ENCODE peak calls at places on chromosomes 3 and 15, in six cellular contexts. Y is fibroblast of the aortic adventitia; M is neural crest cell; O is CD8-positive, alpha-beta T cell; V is psoas muscle; Q is mucosa of descending colon. S is an unnamed sample.

GRCh38 chr3:128197855-128198254 is 44.6 kb downstream of the EEFSEC start:
- DNase-seq in Y (no peak), M (no peak), O (no peak), V (no peak), Q (no peak), S (no peak)

GRCh38 chr3:160801386-160802118 is 45.5 kb downstream of the PPM1L start:
- DNase-seq in Y (peak), M (no peak), O (no peak), V (peak), Q (no peak), S (no peak)

GRCh38 chr15:65981837-65982696 is 112.8 kb downstream of the RAB11A start:
- DNase-seq in Y (no peak), M (peak), O (peak), V (no peak), Q (peak), S (peak)

GRCh38 chr3:30751610-30752299 is 142.7 kb downstream of the GADL1 start:
- DNase-seq in Y (peak), M (peak), O (peak), V (peak), Q (no peak), S (peak)

GRCh38 chr3:169847896-169848295 is 21.8 kb downstream of the LRRC31 start:
- DNase-seq in Y (no peak), M (no peak), O (no peak), V (no peak), Q (peak), S (no peak)

GRCh38 chr15:39682366-39682765 is 100.3 kb downstream of the FSIP1 start:
- DNase-seq in Y (no peak), M (no peak), O (no peak), V (no peak), Q (no peak), S (no peak)

GRCh38 chr3:150581174-150581573 is 21.9 kb upstream of the SELENOT start:
- DNase-seq in Y (no peak), M (no peak), O (no peak), V (no peak), Q (no peak), S (no peak)

GRCh38 chr15:60682615-60683014 is 203.7 kb upstream of the ICE2 start:
- DNase-seq in Y (peak), M (no peak), O (no peak), V (peak), Q (no peak), S (no peak)

GRCh38 chr3:38031022-38031994 is 1.9 kb upstream of the PLCD1 start:
- DNase-seq in Y (peak), M (no peak), O (peak), V (peak), Q (peak), S (no peak)

GRCh38 chr3:65168547-65168946 is 480.7 kb upstream of the ADAMTS9 start:
- DNase-seq in Y (no peak), M (no peak), O (no peak), V (no peak), Q (no peak), S (no peak)

GRCh38 chr15:92653836-92654524 is 1.6 kb downstream of the FAM174B start:
- DNase-seq in Y (no peak), M (no peak), O (no peak), V (no peak), Q (no peak), S (no peak)

GRCh38 chr15:42158941-42159340 is 2.5 kb upstream of the PLA2G4F start:
- DNase-seq in Y (no peak), M (no peak), O (no peak), V (no peak), Q (no peak), S (no peak)

GRCh38 chr15:80780416-80781221 is 1.4 kb downstream of the CEMIP start:
- DNase-seq in Y (peak), M (peak), O (no peak), V (peak), Q (peak), S (no peak)

GRCh38 chr3:127459205-127459604 is 131.3 kb downstream of the TPRA1 start:
- DNase-seq in Y (no peak), M (no peak), O (no peak), V (peak), Q (no peak), S (no peak)

GRCh38 chr3:126294211-126294801 is 62.9 kb downstream of the KLF15 start:
- DNase-seq in Y (no peak), M (no peak), O (no peak), V (no peak), Q (no peak), S (no peak)

GRCh38 chr15:25707656-25708365 is 155.3 kb downstream of the ATP10A start:
- DNase-seq in Y (no peak), M (no peak), O (no peak), V (no peak), Q (no peak), S (no peak)

GRCh38 chr3:142597898-142598297 is 1.7 kb downstream of the PLS1 start:
- DNase-seq in Y (no peak), M (no peak), O (no peak), V (no peak), Q (no peak), S (no peak)

GRCh38 chr3:188916934-188917391 is 254.8 kb upstream of the TPRG1 start:
- DNase-seq in Y (peak), M (no peak), O (no peak), V (no peak), Q (no peak), S (no peak)

GRCh38 chr3:149657796-149658443 is at the start of gene WWTR1:
- DNase-seq in Y (peak), M (peak), O (no peak), V (peak), Q (peak), S (peak)

GRCh38 chr3:41866298-41866697 is 95.6 kb downstream of the ULK4 start:
- DNase-seq in Y (no peak), M (no peak), O (no peak), V (no peak), Q (no peak), S (no peak)

GRCh38 chr3:41867533-41867932 is 94.4 kb downstream of the ULK4 start:
- DNase-seq in Y (no peak), M (no peak), O (no peak), V (no peak), Q (no peak), S (no peak)

GRCh38 chr3:41863024-41863423 is 98.9 kb downstream of the ULK4 start:
- DNase-seq in Y (no peak), M (no peak), O (no peak), V (no peak), Q (no peak), S (no peak)
- TF ChIP-seq CTCF in Y (peak), M (no peak), O (no peak), V (no peak), Q (no peak), S (no peak)

GRCh38 chr3:55751730-55752129 is 264.6 kb upstream of the WNT5A start:
- DNase-seq in Y (no peak), M (no peak), O (no peak), V (no peak), Q (no peak), S (no peak)

GRCh38 chr3:55742027-55742710 is 255.1 kb upstream of the WNT5A start:
- DNase-seq in Y (no peak), M (no peak), O (no peak), V (no peak), Q (no peak), S (no peak)

GRCh38 chr3:55750525-55750924 is 263.4 kb upstream of the WNT5A start:
- DNase-seq in Y (no peak), M (no peak), O (no peak), V (no peak), Q (no peak), S (no peak)

GRCh38 chr3:55749036-55749435 is 261.9 kb upstream of the WNT5A start:
- DNase-seq in Y (no peak), M (no peak), O (no peak), V (no peak), Q (no peak), S (no peak)

GRCh38 chr3:55746808-55747413 is 259.8 kb upstream of the WNT5A start:
- DNase-seq in Y (peak), M (no peak), O (no peak), V (no peak), Q (no peak), S (no peak)
- TF ChIP-seq CTCF in Y (peak), M (peak), O (no peak), V (peak), Q (no peak), S (no peak)

DNA sequence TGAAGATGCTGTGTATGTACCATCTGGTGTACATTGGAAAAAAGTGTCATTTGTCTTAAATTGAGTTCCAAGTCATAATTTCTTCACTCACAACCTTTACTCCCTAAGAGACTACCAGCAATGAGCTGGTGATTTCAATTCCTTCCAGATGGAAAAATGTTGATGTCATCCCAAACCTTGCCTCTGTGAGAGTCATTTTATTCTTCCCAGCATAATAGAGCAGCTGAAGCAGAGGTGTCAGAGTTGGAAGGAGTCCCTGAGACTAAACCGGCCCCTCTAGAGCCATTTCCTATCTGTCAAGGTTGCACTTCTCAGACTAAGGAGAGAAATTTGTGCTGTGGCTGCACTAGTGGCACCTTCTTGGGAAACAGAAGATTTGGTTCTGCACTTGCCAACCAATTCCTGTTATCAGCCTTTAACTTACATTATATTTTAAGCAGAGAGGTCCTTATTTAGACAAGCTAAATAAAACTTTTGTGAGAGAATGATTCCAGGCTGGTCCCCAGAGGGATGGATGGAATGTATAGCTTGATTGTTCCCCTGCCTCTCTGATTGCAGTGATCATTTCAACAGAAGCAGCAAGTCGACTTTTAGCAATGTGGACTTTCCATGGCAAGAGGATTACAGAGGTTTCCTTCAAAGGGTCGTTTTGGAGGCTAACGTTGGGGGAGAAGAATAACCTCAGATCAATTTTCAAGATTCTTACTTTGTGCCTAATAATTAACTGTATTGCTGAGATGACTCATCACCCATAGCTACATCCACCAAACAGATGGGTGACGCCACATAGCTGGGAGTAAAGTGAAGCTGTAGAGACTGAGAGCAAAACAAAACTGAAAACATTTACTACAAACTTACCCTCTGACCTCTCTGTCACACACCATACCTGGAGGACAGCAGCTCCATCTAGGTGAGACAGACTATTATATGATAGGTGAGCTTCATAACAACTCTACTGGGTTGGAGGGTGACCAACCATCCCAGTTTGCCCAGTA is 79.7 kb downstream of the GTPBP8 start:
- DNase-seq in Y (peak), M (no peak), O (no peak), V (no peak), Q (no peak), S (no peak)
- TF ChIP-seq CTCF in Y (no peak), M (no peak), O (no peak), V (no peak), Q (no peak), S (no peak)

GRCh38 chr3:42529463-42529862 is 27.0 kb downstream of the VIPR1 start:
- DNase-seq in Y (no peak), M (no peak), O (no peak), V (no peak), Q (no peak), S (no peak)

GRCh38 chr3:42527368-42527917 is 25.0 kb downstream of the VIPR1 start:
- DNase-seq in Y (no peak), M (no peak), O (no peak), V (no peak), Q (no peak), S (no peak)

GRCh38 chr3:42525212-42525611 is 22.8 kb downstream of the VIPR1 start:
- DNase-seq in Y (no peak), M (no peak), O (no peak), V (no peak), Q (no peak), S (no peak)

GRCh38 chr3:42525736-42526345 is 23.4 kb downstream of the VIPR1 start:
- DNase-seq in Y (no peak), M (no peak), O (no peak), V (no peak), Q (no peak), S (no peak)

DNA sequence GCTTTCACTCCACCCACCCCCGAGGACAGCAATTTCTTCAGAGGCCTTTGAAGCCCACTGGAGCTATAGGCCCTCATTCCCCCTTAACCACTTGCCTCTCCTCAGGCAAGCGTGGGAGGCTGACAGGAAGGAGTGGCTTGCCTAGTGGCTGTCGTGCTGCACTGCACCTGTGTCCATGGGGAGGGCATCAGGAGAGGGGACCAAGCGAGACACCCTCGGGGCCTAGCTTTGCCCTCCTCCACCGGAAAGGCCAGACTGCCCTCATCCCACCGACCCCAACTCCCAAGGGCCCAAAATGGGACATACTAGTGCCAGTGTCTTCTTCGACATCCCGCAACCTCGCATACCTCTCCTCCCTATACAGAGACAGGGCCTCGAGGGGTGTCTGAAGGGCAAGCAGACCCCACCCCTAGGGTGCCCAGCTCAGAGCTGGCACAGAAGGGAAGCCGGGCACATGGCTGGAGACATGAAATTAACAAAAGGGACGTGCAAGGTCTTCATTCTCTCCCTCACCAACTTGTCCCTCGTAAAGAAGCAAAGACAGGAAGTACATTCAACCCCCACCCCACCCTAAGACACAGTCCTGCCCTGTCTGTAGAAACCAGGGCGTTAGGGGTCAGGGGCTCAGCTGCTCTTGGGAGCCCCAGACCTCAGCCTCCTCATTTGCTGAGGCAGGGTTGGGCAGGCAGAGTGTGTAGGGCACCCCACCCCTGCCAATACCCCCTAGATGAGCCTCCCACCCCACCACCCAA is 24.3 kb downstream of the VIPR1 start:
- DNase-seq in Y (no peak), M (no peak), O (peak), V (no peak), Q (no peak), S (no peak)
- TF ChIP-seq CTCF in Y (no peak), M (peak), O (peak), V (no peak), Q (no peak), S (no peak)

DNA sequence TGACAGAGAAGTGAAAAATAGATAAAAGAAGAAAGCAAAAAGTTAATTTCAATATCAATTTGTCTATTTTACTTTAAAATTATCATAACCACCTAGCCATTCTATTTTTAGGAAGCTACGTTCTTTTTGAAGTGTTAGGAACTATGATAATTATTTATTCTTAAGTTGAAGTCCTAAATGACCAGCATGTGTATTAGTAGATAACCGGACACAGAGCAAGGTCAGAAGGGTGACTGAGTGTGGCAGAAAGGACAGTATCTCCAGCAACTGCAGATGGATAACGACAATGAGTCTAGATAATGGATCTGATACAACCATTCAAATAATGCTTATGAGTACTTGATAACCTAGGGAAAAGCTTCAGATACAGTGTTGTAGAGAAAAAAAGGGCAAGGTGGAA is 198.0 kb downstream of the PDE8A start:
- DNase-seq in Y (no peak), M (no peak), O (no peak), V (no peak), Q (no peak), S (no peak)
- TF ChIP-seq CTCF in Y (no peak), M (no peak), O (no peak), V (no peak), Q (no peak), S (no peak)

GRCh38 chr3:14311722-14312121 is 90.7 kb upstream of the SLC6A6 start:
- DNase-seq in Y (no peak), M (no peak), O (no peak), V (no peak), Q (no peak), S (no peak)

GRCh38 chr3:14307953-14308352 is 94.5 kb upstream of the SLC6A6 start:
- DNase-seq in Y (no peak), M (no peak), O (no peak), V (no peak), Q (no peak), S (no peak)

GRCh38 chr3:14317057-14317553 is 85.3 kb upstream of the SLC6A6 start:
- DNase-seq in Y (no peak), M (no peak), O (no peak), V (no peak), Q (no peak), S (no peak)

GRCh38 chr3:14312375-14312774 is 90.0 kb upstream of the SLC6A6 start:
- DNase-seq in Y (no peak), M (no peak), O (no peak), V (no peak), Q (no peak), S (no peak)
- TF ChIP-seq CTCF in Y (no peak), M (no peak), O (no peak), V (no peak), Q (no peak), S (no peak)

GRCh38 chr3:100429187-100429586 is 27.8 kb downstream of the LNP1 start:
- DNase-seq in Y (no peak), M (no peak), O (no peak), V (no peak), Q (no peak), S (no peak)

GRCh38 chr3:100426029-100426682 is 24.8 kb downstream of the LNP1 start:
- DNase-seq in Y (peak), M (no peak), O (no peak), V (no peak), Q (no peak), S (no peak)

GRCh38 chr3:100423611-100424010 is 22.3 kb downstream of the LNP1 start:
- DNase-seq in Y (no peak), M (no peak), O (no peak), V (no peak), Q (no peak), S (no peak)

GRCh38 chr3:100427694-100428093 is 26.4 kb downstream of the LNP1 start:
- DNase-seq in Y (peak), M (no peak), O (no peak), V (no peak), Q (no peak), S (no peak)

DNA sequence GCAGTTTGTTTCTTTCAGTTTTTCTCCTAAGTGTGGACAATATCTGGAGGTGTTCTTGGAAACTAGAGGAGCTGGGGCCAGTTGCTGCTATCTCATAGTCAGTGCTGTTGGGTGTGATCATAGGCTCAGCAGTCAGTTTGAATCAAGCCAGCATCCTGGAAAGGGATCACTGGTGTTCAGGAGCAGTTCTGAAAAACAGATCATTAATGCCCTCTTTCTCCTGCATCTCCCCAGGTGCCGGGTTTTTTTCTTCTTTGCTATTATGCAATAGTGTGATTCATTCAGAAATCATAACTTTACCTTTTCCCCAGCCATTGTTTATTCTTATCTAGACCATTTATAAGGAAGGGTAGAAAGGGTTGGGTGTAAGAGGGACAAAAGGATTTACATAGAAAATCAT is 24.0 kb downstream of the LNP1 start:
- DNase-seq in Y (peak), M (no peak), O (no peak), V (no peak), Q (no peak), S (no peak)
- TF ChIP-seq CTCF in Y (no peak), M (no peak), O (no peak), V (no peak), Q (no peak), S (no peak)

GRCh38 chr3:45137656-45138181 is 8.5 kb downstream of the CDCP1 start:
- DNase-seq in Y (peak), M (no peak), O (no peak), V (no peak), Q (no peak), S (no peak)
- TF ChIP-seq CTCF in Y (no peak), M (peak), O (no peak), V (no peak), Q (no peak), S (no peak)

S was measured in activated B cell treated with CpG ODN at 0.5 μM for 24 hours.